ENCODE peak calls at places on chromosomes 3 and 15, in five cellular contexts. Q is retina; O is activated naive CD8-positive, alpha-beta T cell treated with anti-CD3 and anti-CD28 coated beads for 36 hours; L is CD8-positive, alpha-beta memory T cell; W is NCI-H2081. G is an unnamed sample.

GRCh38 chr3:190492129-190492528 is 21.8 kb upstream of the IL1RAP start:
- DNase-seq in Q (no peak), O (no peak), L (no peak), W (no peak), G (no peak)

GRCh38 chr3:177833392-177833791 is 636.1 kb upstream of the TBL1XR1 start:
- DNase-seq in Q (no peak), O (no peak), L (no peak), W (peak), G (no peak)

GRCh38 chr3:110027446-110027845 is 690.1 kb upstream of the DPPA4 start:
- DNase-seq in Q (no peak), O (no peak), L (no peak), W (no peak), G (no peak)

GRCh38 chr3:190382082-190382481 is 5.9 kb upstream of the CLDN16 start:
- DNase-seq in Q (no peak), O (no peak), L (no peak), W (no peak), G (no peak)

GRCh38 chr3:182357928-182358327 is 435.4 kb upstream of the ATP11B start:
- DNase-seq in Q (no peak), O (no peak), L (no peak), W (no peak), G (no peak)

GRCh38 chr3:186461141-186461540 is 83.0 kb downstream of the CRYGS start:
- DNase-seq in Q (no peak), O (no peak), L (no peak), W (no peak), G (no peak)

GRCh38 chr3:156483961-156484787 is 70.7 kb downstream of the SSR3 start:
- DNase-seq in Q (no peak), O (peak), L (peak), W (no peak), G (no peak)

GRCh38 chr3:45528429-45528828 is 66.1 kb upstream of the LIMD1 start:
- DNase-seq in Q (no peak), O (no peak), L (no peak), W (no peak), G (no peak)

GRCh38 chr15:65305144-65305758 is 774 bp downstream of the RNU5B-1 start:
- DNase-seq in Q (no peak), O (no peak), L (no peak), W (peak), G (no peak)

GRCh38 chr3:174547801-174548200 is 311.3 kb upstream of the NAALADL2 start:
- DNase-seq in Q (no peak), O (no peak), L (no peak), W (no peak), G (no peak)

GRCh38 chr15:65873271-65873670 is 4.0 kb downstream of the RAB11A start:
- DNase-seq in Q (no peak), O (no peak), L (no peak), W (no peak), G (no peak)

GRCh38 chr15:57432141-57432701 is 55.9 kb downstream of the CGNL1 start:
- DNase-seq in Q (peak), O (no peak), L (no peak), W (peak), G (peak)

GRCh38 chr3:144197116-144197515 is 225.5 kb downstream of the DIPK2A start:
- DNase-seq in Q (no peak), O (no peak), L (no peak), W (no peak), G (no peak)

GRCh38 chr3:12663311-12663935 is 494 bp downstream of the RAF1 start:
- DNase-seq in Q (peak), O (peak), L (no peak), W (no peak), G (peak)

GRCh38 chr3:15512173-15512572 is 9.3 kb downstream of the COLQ start:
- DNase-seq in Q (no peak), O (no peak), L (no peak), W (peak), G (peak)

GRCh38 chr3:170689218-170689874 is 103.5 kb upstream of the SLC7A14 start:
- DNase-seq in Q (no peak), O (no peak), L (no peak), W (no peak), G (no peak)

GRCh38 chr3:5217824-5218595 is 30.5 kb downstream of the EDEM1 start:
- DNase-seq in Q (no peak), O (no peak), L (no peak), W (no peak), G (no peak)

GRCh38 chr3:134677196-134677986 is 26.6 kb upstream of the KY start:
- DNase-seq in Q (no peak), O (peak), L (no peak), W (no peak), G (no peak)

GRCh38 chr3:7978104-7978457 is 523.5 kb upstream of the LMCD1 start:
- DNase-seq in Q (peak), O (no peak), L (no peak), W (no peak), G (peak)

GRCh38 chr15:74901612-74902063 is 5.0 kb downstream of the FAM219B start:
- DNase-seq in Q (peak), O (peak), L (peak), W (no peak), G (no peak)

GRCh38 chr3:72155391-72156064 is 370.6 kb upstream of the PROK2 start:
- DNase-seq in Q (no peak), O (no peak), L (no peak), W (no peak), G (peak)

GRCh38 chr15:56165234-56165633 is 78.4 kb downstream of the RFX7 start:
- DNase-seq in Q (no peak), O (no peak), L (no peak), W (no peak), G (no peak)

GRCh38 chr3:58092516-58092915 is 84.3 kb downstream of the FLNB start:
- DNase-seq in Q (no peak), O (no peak), L (no peak), W (no peak), G (no peak)

GRCh38 chr15:58549013-58549779 is 117.4 kb downstream of the LIPC start:
- DNase-seq in Q (no peak), O (no peak), L (no peak), W (no peak), G (no peak)

GRCh38 chr3:46145147-46145546 is 63.0 kb downstream of the CCR1 start:
- DNase-seq in Q (no peak), O (no peak), L (no peak), W (no peak), G (no peak)

GRCh38 chr3:134838599-134838998 is 43.5 kb downstream of the EPHB1 start:
- DNase-seq in Q (no peak), O (no peak), L (no peak), W (no peak), G (no peak)

GRCh38 chr3:71514621-71515020 is 68.9 kb downstream of the FOXP1 start:
- DNase-seq in Q (no peak), O (no peak), L (no peak), W (no peak), G (no peak)

GRCh38 chr15:88790486-88790885 is 12.8 kb upstream of the ACAN start:
- DNase-seq in Q (no peak), O (no peak), L (no peak), W (no peak), G (no peak)

GRCh38 chr3:50165388-50166308 is 10.5 kb downstream of the SEMA3F start:
- DNase-seq in Q (peak), O (no peak), L (no peak), W (no peak), G (peak)

GRCh38 chr15:27059610-27060202 is 88.7 kb downstream of the GABRG3 start:
- DNase-seq in Q (peak), O (peak), L (no peak), W (peak), G (no peak)

GRCh38 chr15:84603630-84604379 is 3.0 kb downstream of the ZSCAN2 start:
- DNase-seq in Q (no peak), O (no peak), L (no peak), W (no peak), G (no peak)

GRCh38 chr3:114566162-114566755 is 272.4 kb downstream of the TIGIT start:
- DNase-seq in Q (peak), O (no peak), L (no peak), W (no peak), G (no peak)

GRCh38 chr15:82540984-82541431 is 751 bp upstream of the RPS17 start:
- DNase-seq in Q (no peak), O (no peak), L (no peak), W (no peak), G (no peak)

GRCh38 chr15:52466134-52466701 is 62.5 kb downstream of the MYO5A start:
- DNase-seq in Q (no peak), O (peak), L (no peak), W (no peak), G (peak)

GRCh38 chr3:155664922-155665695 is 79.8 kb downstream of the PLCH1 start:
- DNase-seq in Q (no peak), O (no peak), L (no peak), W (no peak), G (peak)

G was measured in left cardiac atrium.